ENCODE peak calls at places on chromosome 12, in nine cellular contexts. Y is A549, Q is H9, A is colonic mucosa, O is OCI-LY7, N is pancreas, T is tibial nerve, K is HepG2, C is stomach. G is an unnamed sample. For H3K4me1, the result is how much of the 10 kb centered on the place peaks cover.

GRCh38 chr12:131015581-131016337 is 62.1 kb downstream of the ADGRD1 start:
- DNase-seq in Y (no peak), Q (no peak), A (no peak), O (no peak), N (no peak), T (no peak), K (no peak), C (no peak), G (no peak)

GRCh38 chr12:95582230-95583058 is 31.2 kb upstream of the USP44 start:
- DNase-seq in Y (peak), Q (no peak), A (no peak), O (peak), N (no peak), T (no peak), K (peak), C (no peak), G (no peak)

GRCh38 chr12:53427905-53428594 is 4.4 kb downstream of the AMHR2 start:
- DNase-seq in Y (peak), Q (no peak), A (no peak), O (no peak), N (no peak), T (no peak), K (no peak), C (no peak), G (peak)

GRCh38 chr12:108175310-108175709 is 46.2 kb downstream of the WSCD2 start:
- DNase-seq in Y (no peak), Q (no peak), A (no peak), O (no peak), N (no peak), T (no peak), K (no peak), C (no peak), G (no peak)

GRCh38 chr12:2677142-2677880 is 117.5 kb upstream of the FKBP4 start:
- DNase-seq in Y (no peak), Q (peak), A (no peak), O (no peak), N (no peak), T (no peak), K (no peak), C (no peak), G (no peak)

GRCh38 chr12:34388636-34389377 is 366.5 kb downstream of the ALG10 start:
- DNase-seq in Y (no peak), Q (no peak), A (no peak), O (no peak), N (no peak), T (no peak), K (no peak), C (no peak), G (peak)

GRCh38 chr12:119308743-119309456 is 25.6 kb upstream of the CCDC60 start:
- DNase-seq in Y (no peak), Q (peak), A (no peak), O (no peak), N (no peak), T (no peak), K (no peak), C (no peak), G (no peak)

GRCh38 chr12:62256408-62257079 is 3.7 kb upstream of the USP15 start:
- DNase-seq in Y (no peak), Q (no peak), A (no peak), O (no peak), N (peak), T (no peak), K (no peak), C (no peak), G (no peak)

GRCh38 chr12:9943244-9943643 is 11.1 kb upstream of the CLEC2A start:
- DNase-seq in Y (no peak), Q (peak), A (no peak), O (no peak), N (no peak), T (no peak), K (no peak), C (no peak), G (no peak)

GRCh38 chr12:57212701-57213067 is 3.9 kb upstream of the NXPH4 start:
- DNase-seq in Y (no peak), Q (no peak), A (no peak), O (no peak), N (no peak), T (no peak), K (no peak), C (no peak), G (no peak)
- H3K4me1 ChIP-seq in Y (under half), Q (under half), A (under half), O (half or more), N (under half), T (half or more), K (under half), C (under half), G (under half)

DNA sequence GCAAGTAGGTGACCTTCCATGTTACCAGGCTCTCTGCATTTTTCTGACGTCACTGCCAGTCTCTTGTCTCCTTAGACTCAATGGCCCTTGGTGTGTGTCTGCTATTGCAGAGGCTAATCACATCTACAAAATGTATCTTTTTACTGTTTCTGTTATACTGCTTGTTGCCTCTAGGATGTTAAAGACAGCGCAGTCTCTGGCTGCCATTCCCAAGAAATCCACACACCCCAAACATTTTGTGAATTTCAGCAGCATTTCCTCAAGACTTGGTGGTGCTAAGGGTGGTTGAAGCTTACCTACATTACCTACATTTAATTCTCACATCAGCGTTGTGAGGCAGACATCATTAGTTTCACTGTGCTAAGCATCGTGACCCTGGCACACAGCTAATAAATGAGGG is 87.2 kb downstream of the C12orf75 start:
- DNase-seq in Y (no peak), Q (no peak), A (no peak), O (no peak), N (no peak), T (no peak), K (no peak), C (no peak), G (no peak)
- TF ChIP-seq CTCF in Y (no peak), Q (no peak), A (no peak), O (no peak), N (no peak), T (no peak), K (no peak), C (no peak), G (no peak)

GRCh38 chr12:52043386-52044212 is 7.6 kb upstream of the NR4A1 start:
- DNase-seq in Y (no peak), Q (no peak), A (no peak), O (no peak), N (peak), T (no peak), K (peak), C (no peak), G (no peak)

GRCh38 chr12:52041032-52041431 is 10.2 kb upstream of the NR4A1 start:
- DNase-seq in Y (no peak), Q (no peak), A (no peak), O (no peak), N (no peak), T (no peak), K (no peak), C (no peak), G (no peak)

GRCh38 chr12:52041695-52042123 is 9.5 kb upstream of the NR4A1 start:
- DNase-seq in Y (peak), Q (peak), A (no peak), O (peak), N (peak), T (no peak), K (no peak), C (peak), G (no peak)

GRCh38 chr12:52044284-52044983 is 6.8 kb upstream of the NR4A1 start:
- DNase-seq in Y (no peak), Q (no peak), A (no peak), O (no peak), N (peak), T (peak), K (no peak), C (peak), G (peak)

GRCh38 chr12:52042706-52043385 is 8.4 kb upstream of the NR4A1 start:
- DNase-seq in Y (no peak), Q (no peak), A (no peak), O (no peak), N (no peak), T (no peak), K (no peak), C (no peak), G (no peak)
- H3K4me1 ChIP-seq in Y (under half), Q (under half), A (under half), O (half or more), N (under half), T (half or more), K (half or more), C (under half), G (half or more)

DNA sequence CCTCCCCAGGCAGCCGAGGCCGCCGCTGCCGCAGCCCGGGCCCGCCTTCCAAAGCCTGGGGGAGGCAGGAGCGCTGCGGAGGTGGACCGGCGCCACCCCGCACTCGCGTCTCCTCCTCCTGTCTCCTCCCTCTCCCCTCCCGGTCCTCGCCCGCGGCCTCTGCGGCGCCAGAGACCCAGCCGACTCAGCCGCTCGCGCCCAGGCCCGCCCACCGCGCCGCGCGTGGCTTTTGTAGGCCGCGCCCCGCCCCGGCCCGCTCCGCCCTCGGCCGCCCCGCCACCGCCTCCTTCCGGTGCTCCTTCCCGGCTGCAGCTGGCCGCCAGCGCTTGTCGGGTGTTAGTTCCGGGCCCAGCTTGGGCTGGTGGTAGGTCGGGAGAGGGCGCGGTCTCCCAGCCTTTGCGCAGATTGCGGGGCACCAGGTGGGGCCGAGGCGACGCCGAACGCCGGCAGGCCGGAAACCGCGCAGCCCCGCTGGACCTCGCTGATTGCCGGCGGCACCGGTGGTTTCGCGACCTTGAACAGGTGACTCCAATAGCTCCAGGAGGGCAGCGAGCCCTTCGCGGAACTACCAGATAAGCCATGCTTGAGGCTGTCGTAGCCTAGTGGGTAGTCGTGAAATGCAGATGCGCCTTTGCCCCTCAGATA is at the start of gene CAPRIN2:
- DNase-seq in Y (peak), Q (peak), A (peak), O (peak), N (peak), T (peak), K (peak), C (peak), G (peak)
- TF ChIP-seq CTCF in Y (peak), Q (peak), A (peak), O (peak), N (no peak), T (peak), K (peak), C (peak), G (peak)

GRCh38 chr12:63899396-63899795 is 54.9 kb downstream of the SRGAP1 start:
- DNase-seq in Y (peak), Q (no peak), A (peak), O (no peak), N (peak), T (no peak), K (no peak), C (no peak), G (no peak)

GRCh38 chr12:63904653-63905052 is 60.2 kb downstream of the SRGAP1 start:
- DNase-seq in Y (no peak), Q (no peak), A (no peak), O (no peak), N (no peak), T (no peak), K (no peak), C (no peak), G (no peak)

GRCh38 chr12:63898764-63899337 is 54.4 kb downstream of the SRGAP1 start:
- DNase-seq in Y (no peak), Q (no peak), A (no peak), O (no peak), N (no peak), T (no peak), K (no peak), C (no peak), G (no peak)

GRCh38 chr12:63897931-63898330 is 53.4 kb downstream of the SRGAP1 start:
- DNase-seq in Y (no peak), Q (no peak), A (no peak), O (no peak), N (no peak), T (no peak), K (no peak), C (no peak), G (no peak)

DNA sequence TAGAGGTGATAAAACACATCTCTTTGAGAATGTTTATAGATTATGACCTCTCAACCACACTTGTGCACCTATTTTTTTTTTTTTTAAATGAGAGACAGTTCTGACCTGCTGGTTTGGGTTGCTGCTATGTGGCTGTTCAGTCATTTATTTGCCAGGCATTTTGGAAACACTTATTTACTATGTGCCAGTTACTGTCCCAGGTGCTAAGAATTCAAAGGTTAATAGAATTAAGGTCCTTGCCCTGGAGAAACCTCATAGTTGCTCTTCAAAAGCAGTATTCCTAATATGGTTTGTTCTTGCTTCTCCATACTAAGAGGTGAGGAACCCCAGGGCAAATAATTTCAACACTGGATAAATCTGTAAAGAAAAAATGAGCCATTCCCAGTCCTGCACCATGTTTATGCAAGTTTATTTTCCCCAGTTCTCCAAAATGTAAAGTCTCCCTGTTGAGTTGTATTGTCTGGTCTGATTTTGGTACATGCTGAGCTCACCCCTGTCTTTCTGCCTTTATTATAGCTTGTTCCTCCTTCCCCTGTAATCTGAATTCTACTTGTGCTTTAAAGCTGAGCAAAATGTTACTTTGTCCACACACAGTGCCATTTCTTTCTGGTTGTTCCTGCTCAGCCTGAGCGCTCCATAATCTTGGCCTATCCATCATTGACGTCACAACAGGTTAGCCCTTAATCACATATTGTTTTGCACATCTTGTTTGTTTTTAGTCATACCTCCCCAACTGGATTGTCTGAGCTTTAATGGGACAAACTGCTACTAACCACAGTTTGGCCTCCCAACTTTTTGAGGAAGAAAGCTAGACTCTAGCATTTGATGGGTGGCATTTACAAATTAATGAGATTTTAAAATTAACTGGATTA is 56.7 kb downstream of the SRGAP1 start:
- DNase-seq in Y (peak), Q (no peak), A (no peak), O (no peak), N (no peak), T (no peak), K (no peak), C (no peak), G (no peak)
- H3K4me1 ChIP-seq in Y (half or more), Q (under half), A (under half), O (under half), N (under half), T (under half), K (under half), C (under half), G (under half)

GRCh38 chr12:67453181-67453580 is 184.0 kb downstream of the CAND1 start:
- DNase-seq in Y (no peak), Q (no peak), A (no peak), O (no peak), N (no peak), T (no peak), K (no peak), C (no peak), G (no peak)

GRCh38 chr12:67456281-67456918 is 187.2 kb downstream of the CAND1 start:
- DNase-seq in Y (no peak), Q (no peak), A (no peak), O (no peak), N (peak), T (peak), K (no peak), C (no peak), G (no peak)

GRCh38 chr12:67457136-67457535 is 188.0 kb downstream of the CAND1 start:
- DNase-seq in Y (no peak), Q (no peak), A (no peak), O (no peak), N (no peak), T (no peak), K (no peak), C (no peak), G (no peak)

GRCh38 chr12:67457799-67458680 is 188.9 kb downstream of the CAND1 start:
- DNase-seq in Y (peak), Q (no peak), A (no peak), O (no peak), N (no peak), T (peak), K (no peak), C (no peak), G (no peak)

DNA sequence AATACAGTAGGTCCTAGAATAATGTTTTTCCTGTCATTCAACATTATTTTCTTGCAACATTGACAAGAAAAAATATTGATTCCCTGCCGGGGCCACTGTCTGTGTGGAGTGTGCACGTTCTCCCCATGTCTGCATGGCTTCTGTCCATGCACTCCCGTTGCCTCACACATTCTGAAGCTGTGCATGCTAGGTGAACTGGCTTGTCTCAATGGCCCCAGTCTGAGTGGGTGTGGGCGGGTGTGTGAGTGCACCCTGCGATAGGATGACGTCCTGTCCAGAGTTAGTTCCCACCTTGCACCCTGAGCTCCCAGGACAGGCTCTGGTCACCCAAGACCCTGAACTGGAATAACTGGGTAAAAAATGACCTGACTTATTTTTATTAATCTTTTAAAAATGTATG is 186.1 kb downstream of the CAND1 start:
- DNase-seq in Y (no peak), Q (no peak), A (no peak), O (no peak), N (no peak), T (no peak), K (no peak), C (no peak), G (no peak)
- TF ChIP-seq CTCF in Y (no peak), Q (no peak), A (no peak), O (no peak), N (no peak), T (no peak), K (no peak), C (no peak), G (no peak)

DNA sequence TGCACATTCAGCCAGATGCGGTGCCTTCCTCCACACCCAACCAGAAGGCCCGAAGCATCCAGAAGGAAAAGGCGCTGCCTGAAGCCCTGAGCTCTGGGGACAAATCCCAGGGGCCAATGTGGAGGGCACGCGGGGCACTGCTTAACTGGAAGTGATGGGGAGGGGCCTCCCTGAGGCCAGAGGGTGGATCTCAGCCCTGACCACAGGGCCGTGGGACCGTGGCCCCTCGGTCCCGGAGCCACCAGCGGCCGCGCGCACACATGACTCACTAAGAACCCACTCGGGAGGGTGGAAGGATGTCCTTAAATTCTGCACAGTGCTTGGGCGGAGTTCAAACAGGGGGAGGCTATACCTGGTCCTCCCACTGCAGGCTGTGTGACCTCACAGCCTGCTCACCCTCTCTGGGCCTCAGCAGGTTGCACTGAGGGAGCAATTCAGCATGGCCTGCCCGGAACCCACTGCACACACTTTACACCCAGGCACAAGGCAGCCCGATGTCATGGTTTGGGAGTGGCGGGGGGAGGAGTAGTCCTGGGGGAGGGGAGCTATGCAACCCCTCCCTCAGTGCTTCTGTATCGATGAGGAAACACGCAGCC is 89.5 kb downstream of the RFLNA start:
- DNase-seq in Y (no peak), Q (no peak), A (no peak), O (no peak), N (no peak), T (no peak), K (no peak), C (no peak), G (no peak)
- H3K4me1 ChIP-seq in Y (half or more), Q (under half), A (under half), O (under half), N (under half), T (half or more), K (under half), C (half or more), G (under half)

DNA sequence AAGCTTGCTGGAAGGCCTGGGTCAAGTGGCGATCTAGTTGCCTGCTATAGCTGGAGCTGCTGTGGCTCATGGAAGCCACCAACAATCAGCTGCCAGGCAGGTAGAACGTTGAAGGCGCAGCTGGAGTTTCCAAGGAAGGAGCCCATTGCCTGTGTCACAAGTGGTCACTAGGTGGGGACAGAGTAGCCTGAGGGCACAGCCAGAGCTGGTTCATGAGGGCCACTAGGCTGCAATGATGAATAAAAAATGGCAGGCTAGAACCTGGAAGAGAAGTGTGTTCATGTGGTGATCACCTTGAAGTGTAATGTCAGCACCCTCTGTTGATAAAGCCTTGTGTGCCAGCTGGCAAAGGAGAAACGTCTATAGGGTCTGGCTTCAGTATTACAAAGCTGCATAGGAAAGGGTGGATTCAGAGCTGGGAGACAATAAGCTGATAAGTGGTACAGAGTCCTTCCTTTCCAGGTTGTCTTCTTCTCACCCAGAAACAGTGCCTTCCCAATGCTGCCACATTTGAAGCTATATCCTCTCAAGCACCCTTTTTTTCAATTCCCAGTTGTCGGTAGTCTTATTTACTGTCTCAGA is 165.8 kb downstream of the EMP1 start:
- DNase-seq in Y (peak), Q (peak), A (peak), O (peak), N (peak), T (peak), K (peak), C (peak), G (peak)
- TF ChIP-seq CTCF in Y (peak), Q (no peak), A (peak), O (peak), N (peak), T (peak), K (peak), C (peak), G (peak)

G was measured in left lung.